ENCODE peak calls at places on chromosomes 5 and 9, in ten cellular contexts. X is endothelial cell of umbilical vein, S is epithelial cell of esophagus, W is BE2C, P is PC-3, R is A549, F is fibroblast of lung, Y is fibroblast of mammary gland, H is fibroblast of the aortic adventitia, T is left ventricle myocardium inferior. D is an unnamed sample.

GRCh38 chr9:111013250-111013649 is 25.0 kb downstream of the LPAR1 start:
- DNase-seq in T (no peak), W (no peak), F (no peak), H (no peak), P (no peak), S (no peak), X (no peak), R (no peak), Y (no peak), D (no peak)

GRCh38 chr9:107059215-107059614 is 196.2 kb downstream of the ZNF462 start:
- DNase-seq in W (no peak), H (no peak), F (no peak), T (no peak), X (no peak), P (no peak), R (no peak), Y (no peak), S (no peak), D (no peak)

GRCh38 chr5:148255456-148255855 is 13.1 kb upstream of the SPINK13 start:
- DNase-seq in R (no peak), X (no peak), T (no peak), H (no peak), W (no peak), S (peak), P (peak), F (no peak), Y (no peak), D (no peak)

GRCh38 chr5:73437126-73438047 is 11.2 kb downstream of the FOXD1 start:
- DNase-seq in T (no peak), Y (no peak), F (peak), P (peak), S (peak), W (peak), R (peak), X (no peak), H (peak), D (no peak)

GRCh38 chr9:33263131-33263935 is 1.2 kb downstream of the BAG1 start:
- DNase-seq in R (no peak), Y (peak), P (peak), T (no peak), H (peak), W (peak), F (peak), X (peak), S (peak), D (peak)

GRCh38 chr9:126857261-126857960 is 3.0 kb upstream of the ZBTB34 start:
- DNase-seq in F (no peak), S (no peak), T (no peak), W (no peak), Y (no peak), P (peak), H (peak), X (no peak), R (no peak), D (peak)

GRCh38 chr5:10233505-10233904 is 16.2 kb downstream of the ATPSCKMT start:
- DNase-seq in R (peak), S (peak), X (peak), F (peak), T (no peak), H (peak), W (peak), Y (peak), P (peak), D (peak)

GRCh38 chr5:115415143-115415491 is 118.7 kb upstream of the CCDC112 start:
- DNase-seq in Y (peak), P (peak), S (peak), R (peak), H (peak), X (peak), T (peak), W (no peak), F (peak), D (peak)

GRCh38 chr9:95499847-95500246 is 16.9 kb downstream of the PTCH1 start:
- DNase-seq in X (no peak), T (no peak), R (no peak), P (no peak), H (peak), W (no peak), Y (no peak), S (no peak), F (peak), D (no peak)

GRCh38 chr5:150190503-150190973 is 676 bp downstream of the SLC6A7 start:
- DNase-seq in Y (no peak), T (no peak), X (no peak), W (no peak), P (no peak), R (no peak), S (no peak), F (no peak), H (no peak), D (no peak)

GRCh38 chr9:109114670-109115069 is 5.1 kb downstream of the TMEM245 start:
- DNase-seq in P (peak), S (peak), F (peak), R (no peak), H (peak), W (no peak), Y (peak), T (no peak), X (no peak), D (peak)

GRCh38 chr5:103834216-103834615 is 271.6 kb upstream of the NUDT12 start:
- DNase-seq in T (no peak), H (no peak), Y (no peak), P (no peak), X (no peak), S (no peak), F (no peak), W (no peak), R (no peak), D (no peak)

GRCh38 chr5:96928931-96929708 is 6.8 kb upstream of the LNPEP start:
- DNase-seq in S (no peak), T (no peak), P (no peak), X (no peak), F (no peak), W (no peak), Y (no peak), R (no peak), H (no peak), D (no peak)

GRCh38 chr9:108664309-108665255 is 191.2 kb downstream of the ACTL7B start:
- DNase-seq in W (no peak), Y (no peak), S (peak), T (no peak), F (no peak), P (peak), H (no peak), R (no peak), X (no peak), D (no peak)

GRCh38 chr9:115132648-115133047 is 14.7 kb upstream of the TNC start:
- DNase-seq in R (no peak), S (no peak), X (no peak), P (no peak), Y (peak), H (no peak), T (peak), W (no peak), F (peak), D (peak)

GRCh38 chr5:170403675-170404074 is 14.5 kb upstream of the KCNMB1 start:
- DNase-seq in Y (no peak), W (no peak), R (no peak), T (no peak), P (no peak), X (no peak), F (no peak), S (no peak), H (no peak), D (no peak)

GRCh38 chr9:76887003-76887821 is 18.7 kb downstream of the PRUNE2 start:
- DNase-seq in S (no peak), Y (no peak), P (no peak), X (no peak), W (no peak), R (no peak), F (no peak), H (no peak), T (no peak), D (no peak)

GRCh38 chr5:84549054-84549453 is 164.4 kb upstream of the EDIL3 start:
- DNase-seq in S (no peak), H (no peak), Y (no peak), R (no peak), F (no peak), P (no peak), X (no peak), T (no peak), W (no peak), D (no peak)

GRCh38 chr9:120612218-120612617 is 32.3 kb upstream of the CDK5RAP2 start:
- DNase-seq in S (peak), H (no peak), Y (no peak), P (peak), R (no peak), X (no peak), T (no peak), W (no peak), F (no peak), D (peak)

GRCh38 chr9:18923167-18923566 is 109.8 kb downstream of the SAXO1 start:
- DNase-seq in Y (no peak), S (no peak), P (no peak), F (no peak), H (no peak), R (no peak), X (no peak), W (peak), T (no peak), D (no peak)

GRCh38 chr5:111681791-111682190 is 75.2 kb downstream of the NREP start:
- DNase-seq in R (no peak), H (peak), P (no peak), W (no peak), X (no peak), F (peak), T (no peak), Y (peak), S (no peak), D (peak)

GRCh38 chr5:39200081-39200480 is 19.3 kb downstream of the FYB1 start:
- DNase-seq in P (no peak), F (no peak), X (no peak), R (no peak), S (no peak), Y (no peak), W (no peak), T (no peak), H (no peak), D (no peak)
- H3K4me3 ChIP-seq in P (no peak), F (no peak), X (no peak), R (no peak), S (no peak), Y (no peak), W (no peak), T (no peak), H (no peak), D (no peak)

DNA sequence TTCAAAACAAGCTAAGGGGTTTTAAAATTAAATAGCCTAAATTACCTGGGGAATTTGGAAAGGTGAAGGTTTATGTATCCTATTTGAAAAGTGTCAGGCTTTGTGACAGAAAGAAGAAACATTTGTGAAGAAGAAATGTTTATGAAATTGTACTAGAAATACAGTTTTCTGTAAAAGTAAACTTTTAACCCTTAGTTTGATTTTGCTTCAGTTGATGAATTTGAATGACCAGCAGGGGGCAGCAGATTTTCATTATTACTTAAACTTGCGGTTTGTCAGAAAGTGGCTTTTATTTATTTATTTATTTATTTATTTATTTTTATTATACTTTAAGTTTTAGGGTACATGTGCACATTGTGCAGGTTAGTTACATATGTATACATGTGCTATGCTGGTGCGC is 58.1 kb downstream of the NNT start:
- DNase-seq in Y (peak), P (peak), W (peak), X (no peak), H (peak), F (peak), S (peak), R (no peak), T (no peak), D (peak)
- TF ChIP-seq CTCF in Y (peak), P (peak), W (peak), X (no peak), H (peak), F (peak), S (peak), R (peak), T (peak), D (peak)

DNA sequence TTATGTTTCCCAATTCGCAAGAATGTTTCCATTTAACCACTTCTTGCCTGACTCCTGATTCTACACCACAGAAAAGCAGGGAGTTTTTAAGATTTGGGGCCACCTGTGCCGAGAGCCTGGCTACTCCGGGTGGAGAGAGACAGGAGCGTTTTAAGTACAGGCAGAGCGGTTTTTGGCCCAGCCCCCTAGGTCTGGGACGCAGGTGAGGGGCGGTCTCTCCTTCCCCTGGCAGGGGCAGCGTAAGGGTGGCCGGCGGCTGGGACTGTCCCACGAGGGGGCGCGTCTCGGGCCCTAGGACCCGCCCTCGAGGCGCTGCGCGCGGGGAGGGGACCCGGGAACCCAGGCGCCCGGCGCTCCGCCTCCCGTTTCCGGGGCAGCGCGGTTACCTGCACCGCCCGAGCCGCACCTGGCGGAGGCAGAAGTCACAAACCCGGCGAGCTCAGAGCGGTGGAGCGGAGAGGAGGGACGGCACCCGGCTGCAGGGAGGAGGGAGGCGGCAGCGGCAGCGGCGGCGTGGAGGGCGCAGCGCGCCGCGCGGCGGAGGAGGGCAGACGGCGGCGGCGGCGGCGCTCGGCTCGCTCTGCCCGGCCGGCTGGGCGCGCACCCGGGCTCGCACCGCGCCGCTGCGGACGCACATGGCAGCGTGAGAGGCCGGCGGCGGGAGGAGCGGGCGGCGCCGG is at the start of gene WWC1:
- DNase-seq in W (peak), P (peak), H (no peak), X (no peak), R (peak), T (no peak), S (peak), F (peak), Y (no peak), D (no peak)
- H3K4me3 ChIP-seq in W (peak), P (peak), H (peak), X (peak), R (peak), T (peak), S (peak), F (peak), Y (peak), D (peak)

DNA sequence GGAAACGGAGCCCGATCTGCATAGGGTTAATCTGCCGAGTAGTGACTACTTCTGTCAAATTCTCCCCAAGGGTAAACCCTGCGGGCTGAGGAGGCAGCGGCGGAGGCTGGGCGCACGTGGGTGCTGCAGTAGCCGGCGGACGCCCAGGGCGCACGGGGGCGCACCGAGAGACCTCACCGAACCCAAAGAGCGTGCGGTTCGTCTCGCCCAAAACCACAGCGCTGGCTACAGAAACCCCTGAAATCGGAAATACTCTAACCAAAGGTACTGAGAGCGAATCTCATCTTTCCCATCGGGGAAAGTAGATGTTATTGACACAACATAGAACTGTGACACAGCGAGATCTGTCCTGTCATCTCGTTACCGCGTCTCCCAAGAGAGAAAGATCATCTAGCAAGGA is 56.0 kb upstream of the SHC3 start:
- DNase-seq in P (no peak), S (peak), F (peak), X (no peak), T (no peak), Y (peak), R (peak), W (peak), H (peak), D (peak)
- TF ChIP-seq CTCF in P (no peak), S (no peak), F (peak), X (no peak), T (peak), Y (no peak), R (peak), W (peak), H (no peak), D (no peak)

GRCh38 chr9:92404437-92404836 is at the start of gene OGN:
- DNase-seq in H (peak), Y (peak), S (no peak), P (no peak), X (no peak), F (peak), W (no peak), R (no peak), T (no peak), D (peak)

GRCh38 chr9:92404031-92404430 is 347 bp downstream of the OGN start:
- DNase-seq in R (no peak), X (no peak), Y (no peak), F (peak), P (no peak), H (no peak), T (no peak), S (no peak), W (no peak), D (no peak)

GRCh38 chr9:92407818-92408217 is 3.4 kb upstream of the OGN start:
- DNase-seq in H (peak), T (no peak), F (no peak), R (no peak), W (no peak), Y (no peak), S (no peak), P (no peak), X (no peak), D (no peak)

GRCh38 chr9:92405770-92406169 is 1.4 kb upstream of the OGN start:
- DNase-seq in F (no peak), X (no peak), H (peak), R (no peak), T (no peak), W (no peak), P (no peak), Y (no peak), S (no peak), D (no peak)

GRCh38 chr9:92406506-92406905 is 2.1 kb upstream of the OGN start:
- DNase-seq in T (no peak), X (peak), P (no peak), R (no peak), W (no peak), Y (no peak), H (peak), F (peak), S (no peak), D (peak)
- H3K4me3 ChIP-seq in T (peak), X (no peak), P (no peak), R (no peak), W (no peak), Y (no peak), H (no peak), F (no peak), S (no peak), D (no peak)

GRCh38 chr9:133944746-133945135 is 47.4 kb downstream of the VAV2 start:
- DNase-seq in X (peak), Y (peak), W (peak), S (peak), H (peak), T (peak), R (no peak), P (peak), F (peak), D (peak)

GRCh38 chr9:133939845-133940244 is 52.3 kb downstream of the VAV2 start:
- DNase-seq in W (no peak), R (no peak), H (no peak), T (no peak), P (no peak), Y (no peak), S (no peak), F (no peak), X (no peak), D (no peak)

GRCh38 chr9:133943036-133943780 is 48.9 kb downstream of the VAV2 start:
- DNase-seq in P (no peak), W (peak), R (no peak), T (peak), F (no peak), X (no peak), H (no peak), Y (no peak), S (no peak), D (no peak)

GRCh38 chr9:133943781-133944745 is 48.1 kb downstream of the VAV2 start:
- DNase-seq in H (no peak), X (no peak), Y (no peak), P (no peak), R (no peak), T (peak), F (no peak), S (peak), W (peak), D (no peak)

GRCh38 chr9:133942206-133942975 is 49.7 kb downstream of the VAV2 start:
- DNase-seq in T (peak), S (no peak), Y (no peak), P (no peak), R (no peak), F (no peak), W (peak), H (no peak), X (no peak), D (no peak)
- TF ChIP-seq CTCF in T (no peak), S (no peak), Y (no peak), P (no peak), R (no peak), F (no peak), W (no peak), H (no peak), X (no peak), D (no peak)

DNA sequence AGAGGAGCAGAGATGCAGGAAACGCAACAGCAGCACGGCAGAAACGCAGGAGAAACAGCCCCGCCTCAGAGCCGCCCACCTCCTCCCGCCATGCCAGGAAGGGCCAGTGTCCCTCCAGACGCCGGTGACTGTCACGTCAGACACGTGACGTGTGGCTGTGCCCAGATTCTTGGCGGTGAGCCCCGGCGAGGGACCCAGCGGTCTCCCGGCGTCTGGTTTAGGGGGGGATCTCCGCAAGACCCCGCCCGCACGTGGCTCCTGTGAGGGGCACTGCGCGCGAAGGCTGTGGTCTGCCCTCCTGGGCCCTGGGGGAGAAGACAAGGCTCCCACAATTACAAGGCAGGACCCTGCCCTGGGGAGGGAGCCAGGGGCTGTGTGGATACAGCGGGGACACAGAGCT is 2.4 kb upstream of the LCN8 start:
- DNase-seq in T (no peak), H (no peak), W (peak), X (no peak), S (no peak), F (no peak), P (no peak), Y (no peak), R (no peak), D (no peak)
- H3K4me3 ChIP-seq in T (no peak), H (no peak), W (peak), X (no peak), S (no peak), F (no peak), P (no peak), Y (no peak), R (no peak), D (no peak)

DNA sequence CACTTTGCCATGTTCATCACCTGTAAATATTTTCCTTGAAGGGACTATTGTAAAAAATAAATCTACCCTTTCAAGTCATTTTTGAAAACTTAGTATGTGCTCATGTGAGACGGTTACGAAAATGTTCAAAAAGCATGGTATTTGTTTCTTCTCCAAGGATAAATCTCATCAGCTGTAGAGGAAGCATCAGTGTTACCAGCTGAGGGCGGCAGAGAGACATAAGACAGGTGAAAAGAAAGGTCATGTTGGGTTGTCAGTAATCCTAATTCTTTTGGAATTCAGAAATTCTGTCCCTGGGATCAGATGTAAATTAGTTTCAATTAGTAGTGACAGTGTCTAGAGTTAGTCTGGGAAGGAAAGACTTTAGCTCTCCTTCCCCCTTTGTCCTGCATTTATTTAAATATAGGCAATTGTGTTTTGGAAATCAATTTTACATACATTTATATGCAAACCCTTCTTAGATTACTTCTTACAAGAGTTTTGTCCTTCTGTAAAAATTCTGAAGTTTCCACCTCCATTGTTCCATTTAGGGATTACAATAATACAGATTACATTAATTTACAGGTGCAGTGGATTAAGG is 791.9 kb upstream of the CDH6 start:
- DNase-seq in X (no peak), S (peak), W (peak), Y (peak), F (peak), H (peak), R (no peak), P (peak), T (no peak), D (peak)
- TF ChIP-seq CTCF in X (no peak), S (peak), W (peak), Y (no peak), F (peak), H (peak), R (peak), P (peak), T (peak), D (peak)

D was measured in fibroblast of pulmonary artery.